ENCODE peak calls at places on chromosomes 11 and 22, in five cellular contexts. P, Y, U, M and N are unnamed samples.

GRCh38 chr22:43085658-43086606 is 3.3 kb downstream of the TTLL1 start:
- DNase-seq in P (no peak), M (peak; percentile 50), Y (no peak), U (no peak), N (no peak)

GRCh38 chr11:115901069-115901468 is 396.9 kb upstream of the CADM1 start:
- DNase-seq in Y (no peak), U (no peak), P (no peak), M (no peak), N (no peak)

GRCh38 chr11:68297494-68297811 is 14.9 kb upstream of the LRP5 start:
- DNase-seq in U (no peak), M (no peak), P (no peak), Y (no peak), N (no peak)

GRCh38 chr22:37340331-37341262 is 58.3 kb downstream of the CYTH4 start:
- DNase-seq in P (no peak), U (no peak), M (no peak), Y (no peak), N (no peak)

GRCh38 chr11:46446343-46446751 is 54.8 kb upstream of the CHRM4 start:
- DNase-seq in P (no peak), M (peak; percentile 13), U (peak; percentile 28), Y (no peak), N (no peak)

GRCh38 chr11:17917556-17917955 is 95.3 kb downstream of the SERGEF start:
- DNase-seq in U (no peak), P (no peak), Y (no peak), M (no peak), N (peak; percentile 69)

GRCh38 chr11:67062526-67063373 is 6.1 kb downstream of the RHOD start:
- DNase-seq in U (no peak), Y (no peak), P (no peak), M (no peak), N (peak; percentile 95)

GRCh38 chr22:22997988-22998387 is 72.3 kb upstream of the GNAZ start:
- DNase-seq in Y (no peak), M (no peak), P (no peak), U (no peak), N (no peak)

GRCh38 chr11:74453373-74453975 is 13.9 kb downstream of the KCNE3 start:
- DNase-seq in Y (no peak), U (peak; percentile 68), M (peak; percentile 88), P (peak; percentile 33), N (peak; percentile 75)

GRCh38 chr11:119607726-119608125 is 121.3 kb downstream of the NECTIN1 start:
- DNase-seq in M (no peak), U (no peak), Y (no peak), P (no peak), N (peak; percentile 29)

GRCh38 chr11:12029738-12030363 is 21.4 kb upstream of the DKK3 start:
- DNase-seq in M (no peak), Y (no peak), U (peak; percentile 73), P (no peak), N (no peak)

GRCh38 chr22:39994566-39995345 is at the start of gene FAM83F:
- DNase-seq in Y (no peak), M (peak; percentile 78), U (no peak), P (no peak), N (peak; percentile 78)

GRCh38 chr11:69907611-69908010 is 88.4 kb upstream of the FGF3 start:
- DNase-seq in U (no peak), P (no peak), Y (no peak), M (no peak), N (no peak)

GRCh38 chr22:40237788-40238424 is 60.2 kb downstream of the TNRC6B start:
- DNase-seq in M (no peak), U (peak; percentile 70), P (no peak), Y (no peak), N (no peak)

GRCh38 chr11:116970485-116971292 is 127.5 kb downstream of the SIK3 start:
- DNase-seq in Y (no peak), P (no peak), U (peak; percentile 43), M (peak; percentile 45), N (peak; percentile 33)

GRCh38 chr11:88246680-88247079 is 71.4 kb upstream of the RAB38 start:
- DNase-seq in U (peak; percentile 96), Y (peak; percentile 75), M (no peak), P (peak; percentile 95), N (peak; percentile 90)

GRCh38 chr11:106228996-106229395 is 151.5 kb downstream of the AASDHPPT start:
- DNase-seq in U (peak; percentile 29), Y (no peak), M (no peak), P (no peak), N (no peak)

GRCh38 chr11:69639843-69640242 is 1.1 kb upstream of the CCND1 start:
- DNase-seq in U (no peak), Y (no peak), P (no peak), M (no peak), N (no peak)

GRCh38 chr22:35539910-35540599 is 576 bp upstream of the RASD2 start:
- DNase-seq in M (peak; percentile 71), U (no peak), Y (no peak), P (no peak), N (peak; percentile 54)

GRCh38 chr22:35540600-35541253 is at the start of gene RASD2:
- DNase-seq in P (no peak), M (peak; percentile 45), Y (no peak), U (no peak), N (peak; percentile 37)

GRCh38 chr22:35538801-35539321 is 1.8 kb upstream of the RASD2 start:
- DNase-seq in M (peak; percentile 56), P (no peak), Y (no peak), U (no peak), N (peak; percentile 45)

GRCh38 chr22:35541254-35541748 is 670 bp downstream of the RASD2 start:
- DNase-seq in U (no peak), P (no peak), Y (no peak), M (peak; percentile 29), N (peak; percentile 29)

DNA sequence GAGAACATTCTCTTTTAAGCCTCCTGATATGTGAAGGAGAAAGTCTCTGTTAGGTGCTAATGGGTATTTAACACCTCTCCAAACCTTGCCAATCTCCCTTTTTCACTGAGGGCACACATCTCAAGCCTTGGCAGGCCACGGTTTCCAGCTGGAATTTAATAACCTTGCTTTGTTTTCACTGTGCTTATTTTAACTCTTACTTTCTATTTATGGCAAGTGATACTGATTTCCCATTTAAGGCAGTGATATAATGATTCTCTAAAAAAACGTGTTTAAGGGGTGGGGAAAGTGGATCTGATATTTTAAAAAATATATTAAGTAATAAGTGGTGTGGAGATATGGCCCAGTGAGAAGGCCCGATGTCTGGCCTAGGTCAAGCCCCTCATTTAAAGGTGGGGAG is 1.1 kb upstream of the RASD2 start:
- DNase-seq in Y (no peak), U (no peak), M (no peak), P (no peak), N (no peak)
- H3K4me3 ChIP-seq in Y (no peak overlapping the region), U (no peak overlapping the region), M (no peak overlapping the region), P (peak overlapping the region; percentile 47), N (peak overlapping the region; percentile 30)

GRCh38 chr11:133492895-133493294 is 39.4 kb downstream of the OPCML start:
- DNase-seq in P (no peak), U (no peak), Y (no peak), M (no peak), N (no peak)

GRCh38 chr11:133491680-133492383 is 40.5 kb downstream of the OPCML start:
- DNase-seq in Y (no peak), P (no peak), U (no peak), M (no peak), N (no peak)
- TF ChIP-seq CTCF in Y (no peak), P (no peak), U (no peak), M (no peak), N (no peak)

DNA sequence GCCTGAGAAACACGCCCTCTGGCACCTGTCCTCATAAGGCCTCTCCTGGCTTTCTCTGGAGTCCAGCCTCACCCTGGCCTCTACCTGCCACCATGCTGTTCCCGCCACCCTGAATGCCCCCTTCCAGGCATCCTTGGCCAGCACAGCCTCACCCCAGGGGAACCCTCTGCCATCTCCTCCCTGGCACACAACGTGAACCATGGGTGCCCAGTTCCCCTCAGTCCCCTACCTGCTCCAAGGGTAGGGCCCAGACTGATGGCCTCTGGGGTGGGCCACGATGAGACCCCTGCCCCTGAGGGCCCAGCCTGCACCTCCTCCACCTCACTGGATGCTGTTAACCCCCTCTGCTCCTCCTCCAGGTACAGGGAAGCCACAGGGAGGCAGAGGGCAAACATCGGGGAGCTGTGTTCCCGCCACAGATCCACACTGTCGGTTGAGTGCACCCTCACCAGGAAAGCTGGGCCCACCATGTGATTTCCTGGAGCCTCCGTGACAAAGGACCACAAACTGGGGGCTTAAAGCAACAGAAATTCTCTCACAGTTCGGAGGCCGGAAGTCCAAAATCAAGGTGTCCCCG is 169.6 kb downstream of the BRD1 start:
- DNase-seq in Y (no peak), M (no peak), U (no peak), P (no peak), N (no peak)
- H3K4me3 ChIP-seq in Y (no peak overlapping the region), M (no peak overlapping the region), U (no peak overlapping the region), P (no peak overlapping the region), N (no peak overlapping the region)

DNA sequence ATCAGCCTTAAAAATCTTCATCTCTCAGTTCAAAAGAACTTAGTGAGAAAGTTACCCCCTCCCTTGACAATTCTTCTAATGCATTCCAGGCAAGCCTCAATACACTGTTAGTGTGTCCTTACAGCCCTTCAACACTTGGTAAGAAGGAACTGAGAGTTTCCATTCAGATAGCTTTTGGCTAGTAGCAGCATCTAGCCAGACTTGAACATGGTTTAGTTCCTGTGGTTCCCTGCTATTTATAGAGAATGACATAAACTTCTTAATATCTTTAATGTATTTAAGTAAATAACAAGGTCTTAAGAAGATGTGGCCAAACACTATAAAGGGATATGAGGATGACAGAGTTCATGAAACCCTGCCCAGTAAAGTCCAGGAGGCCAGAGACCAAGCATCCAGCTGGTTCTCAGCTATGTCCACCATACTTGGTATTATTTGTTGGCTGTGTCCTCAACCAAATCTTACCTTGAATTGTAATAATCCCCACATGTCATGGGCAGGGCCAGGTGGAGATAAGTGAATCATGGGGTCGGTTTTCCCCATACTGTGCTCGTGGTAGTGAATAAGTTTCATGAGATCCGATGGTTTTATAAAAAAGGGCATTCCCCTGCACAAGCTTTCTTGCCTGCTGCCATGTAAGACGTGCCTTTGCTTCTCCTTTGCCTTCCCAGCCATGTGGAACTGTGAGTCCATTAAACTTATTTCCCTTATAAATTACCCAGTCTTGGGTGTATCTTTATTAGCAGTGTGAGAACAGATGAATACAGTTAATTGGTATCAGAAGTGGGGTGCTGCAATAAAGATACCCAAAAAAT is 132.4 kb downstream of the LARGE1 start:
- DNase-seq in U (no peak), Y (no peak), M (no peak), P (no peak), N (no peak)
- TF ChIP-seq CTCF in U (no peak), Y (no peak), M (no peak), P (no peak), N (no peak)

GRCh38 chr22:46613606-46613997 is 6.6 kb upstream of the GRAMD4 start:
- DNase-seq in M (peak; percentile 36), P (no peak), Y (no peak), U (peak; percentile 19), N (no peak)
- H3K4me3 ChIP-seq in M (no peak overlapping the region), P (no peak overlapping the region), Y (no peak overlapping the region), U (no peak overlapping the region), N (no peak overlapping the region)